ENCODE peak calls at places on chromosomes 13 and 19, in seven cellular contexts. One of them, this sample, is unnamed.

GRCh38 chr19:19224852-19225494 is 13.2 kb downstream of the NCAN start:
- DNase-seq in uterus: no peak
- DNase-seq in GM12891: peak
- DNase-seq in lower leg skin: peak
- DNase-seq in NB4: peak
- DNase-seq in adrenal gland: peak
- DNase-seq in heart left ventricle: peak
- DNase-seq in this sample: no peak

GRCh38 chr13:57635541-57635940 is 4.0 kb downstream of the PCDH17 start:
- DNase-seq in GM12891: no peak
- DNase-seq in NB4: no peak
- DNase-seq in adrenal gland: no peak
- DNase-seq in lower leg skin: no peak
- DNase-seq in heart left ventricle: no peak
- DNase-seq in uterus: no peak
- DNase-seq in this sample: no peak

GRCh38 chr19:8615813-8616596 is 5.5 kb upstream of the ADAMTS10 start:
- DNase-seq in heart left ventricle: peak
- DNase-seq in lower leg skin: peak
- DNase-seq in GM12891: no peak
- DNase-seq in adrenal gland: peak
- DNase-seq in uterus: peak
- DNase-seq in NB4: peak
- DNase-seq in this sample: no peak

GRCh38 chr13:22285867-22286632 is 615.2 kb downstream of the FGF9 start:
- DNase-seq in heart left ventricle: no peak
- DNase-seq in NB4: peak
- DNase-seq in adrenal gland: no peak
- DNase-seq in lower leg skin: no peak
- DNase-seq in GM12891: no peak
- DNase-seq in uterus: no peak
- DNase-seq in this sample: no peak

GRCh38 chr19:39840492-39840891 is 5.7 kb downstream of the FBL start:
- DNase-seq in uterus: no peak
- DNase-seq in heart left ventricle: peak
- DNase-seq in adrenal gland: no peak
- DNase-seq in GM12891: no peak
- DNase-seq in lower leg skin: no peak
- DNase-seq in NB4: no peak
- DNase-seq in this sample: no peak

GRCh38 chr13:64029343-64030093 is 2613.9 kb upstream of the PCDH20 start:
- DNase-seq in lower leg skin: no peak
- DNase-seq in GM12891: no peak
- DNase-seq in uterus: no peak
- DNase-seq in NB4: no peak
- DNase-seq in heart left ventricle: no peak
- DNase-seq in adrenal gland: no peak
- DNase-seq in this sample: no peak

GRCh38 chr19:49427855-49428546 is 2.8 kb downstream of the GFY start:
- DNase-seq in adrenal gland: no peak
- DNase-seq in uterus: no peak
- DNase-seq in GM12891: no peak
- DNase-seq in NB4: peak
- DNase-seq in lower leg skin: no peak
- DNase-seq in heart left ventricle: no peak
- DNase-seq in this sample: no peak

GRCh38 chr13:110258876-110259631 is 47.9 kb downstream of the COL4A1 start:
- DNase-seq in heart left ventricle: no peak
- DNase-seq in adrenal gland: peak
- DNase-seq in GM12891: no peak
- DNase-seq in lower leg skin: no peak
- DNase-seq in NB4: no peak
- DNase-seq in uterus: no peak
- DNase-seq in this sample: no peak

GRCh38 chr19:4362871-4363545 is 19.6 kb downstream of the MPND start:
- DNase-seq in NB4: no peak
- DNase-seq in heart left ventricle: no peak
- DNase-seq in uterus: no peak
- DNase-seq in adrenal gland: peak
- DNase-seq in lower leg skin: no peak
- DNase-seq in GM12891: no peak
- DNase-seq in this sample: no peak

GRCh38 chr19:4360081-4360569 is 16.8 kb downstream of the MPND start:
- DNase-seq in adrenal gland: no peak
- DNase-seq in uterus: no peak
- DNase-seq in lower leg skin: no peak
- DNase-seq in GM12891: no peak
- DNase-seq in heart left ventricle: no peak
- DNase-seq in NB4: no peak
- DNase-seq in this sample: no peak

GRCh38 chr19:4362038-4362828 is 18.9 kb downstream of the MPND start:
- DNase-seq in adrenal gland: peak
- DNase-seq in heart left ventricle: no peak
- DNase-seq in uterus: no peak
- DNase-seq in GM12891: no peak
- DNase-seq in NB4: no peak
- DNase-seq in lower leg skin: no peak
- DNase-seq in this sample: no peak

GRCh38 chr19:4360641-4361151 is 17.3 kb downstream of the MPND start:
- DNase-seq in adrenal gland: peak
- DNase-seq in lower leg skin: no peak
- DNase-seq in heart left ventricle: no peak
- DNase-seq in GM12891: no peak
- DNase-seq in uterus: no peak
- DNase-seq in NB4: no peak
- DNase-seq in this sample: no peak

GRCh38 chr19:4361152-4362037 is 18.0 kb downstream of the MPND start:
- DNase-seq in GM12891: no peak
- DNase-seq in NB4: no peak
- DNase-seq in uterus: no peak
- DNase-seq in heart left ventricle: no peak
- DNase-seq in lower leg skin: no peak
- DNase-seq in adrenal gland: peak
- DNase-seq in this sample: no peak
- TF ChIP-seq POLR2A in GM12891: no peak
- TF ChIP-seq POLR2A in NB4: no peak
- TF ChIP-seq POLR2A in uterus: no peak
- TF ChIP-seq POLR2A in heart left ventricle: no peak
- TF ChIP-seq POLR2A in lower leg skin: no peak
- TF ChIP-seq POLR2A in adrenal gland: no peak
- TF ChIP-seq POLR2A in this sample: no peak

DNA sequence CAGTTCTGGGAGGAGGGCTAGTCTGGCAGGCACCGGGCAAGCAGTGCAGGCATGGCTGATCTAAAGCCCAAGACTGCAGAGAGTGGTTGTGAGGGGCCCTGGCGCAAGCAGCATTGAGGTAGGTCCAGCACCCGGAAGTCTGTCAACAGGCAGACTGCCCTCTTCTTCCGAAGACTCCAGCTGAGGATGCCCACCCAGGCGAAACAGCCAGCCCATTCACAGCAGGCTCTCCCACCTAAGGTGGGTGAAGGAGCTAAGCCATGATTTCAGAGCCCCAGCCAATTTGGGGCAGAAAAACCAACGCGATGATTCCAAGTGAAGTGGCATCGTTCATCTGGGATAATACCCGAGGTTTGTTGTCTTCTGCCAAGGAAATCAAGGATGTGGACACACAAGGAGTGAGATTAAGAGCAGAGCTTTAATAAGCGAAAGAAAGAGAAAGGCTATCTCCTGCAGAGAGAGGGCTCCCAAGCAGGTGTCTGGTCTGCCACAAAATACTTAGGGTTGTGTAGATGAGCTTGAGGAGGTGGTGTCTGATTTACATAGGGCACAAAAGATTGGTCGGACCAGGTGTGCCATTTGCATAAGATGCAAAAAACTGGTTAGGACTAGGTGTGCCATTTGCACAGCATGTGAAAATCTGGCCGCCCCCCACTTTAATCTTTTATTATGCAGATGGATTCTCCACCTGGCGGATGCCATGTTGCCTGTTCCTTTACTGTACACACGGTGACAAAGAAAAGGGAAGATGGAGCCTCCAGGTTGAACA is 22.6 kb downstream of the FAM124A start:
- DNase-seq in lower leg skin: no peak
- DNase-seq in heart left ventricle: no peak
- DNase-seq in NB4: no peak
- DNase-seq in GM12891: no peak
- DNase-seq in uterus: no peak
- DNase-seq in adrenal gland: peak
- DNase-seq in this sample: no peak
- TF ChIP-seq POLR2A in lower leg skin: no peak
- TF ChIP-seq POLR2A in heart left ventricle: no peak
- TF ChIP-seq POLR2A in NB4: no peak
- TF ChIP-seq POLR2A in GM12891: no peak
- TF ChIP-seq POLR2A in uterus: no peak
- TF ChIP-seq POLR2A in adrenal gland: no peak
- TF ChIP-seq POLR2A in this sample: no peak

DNA sequence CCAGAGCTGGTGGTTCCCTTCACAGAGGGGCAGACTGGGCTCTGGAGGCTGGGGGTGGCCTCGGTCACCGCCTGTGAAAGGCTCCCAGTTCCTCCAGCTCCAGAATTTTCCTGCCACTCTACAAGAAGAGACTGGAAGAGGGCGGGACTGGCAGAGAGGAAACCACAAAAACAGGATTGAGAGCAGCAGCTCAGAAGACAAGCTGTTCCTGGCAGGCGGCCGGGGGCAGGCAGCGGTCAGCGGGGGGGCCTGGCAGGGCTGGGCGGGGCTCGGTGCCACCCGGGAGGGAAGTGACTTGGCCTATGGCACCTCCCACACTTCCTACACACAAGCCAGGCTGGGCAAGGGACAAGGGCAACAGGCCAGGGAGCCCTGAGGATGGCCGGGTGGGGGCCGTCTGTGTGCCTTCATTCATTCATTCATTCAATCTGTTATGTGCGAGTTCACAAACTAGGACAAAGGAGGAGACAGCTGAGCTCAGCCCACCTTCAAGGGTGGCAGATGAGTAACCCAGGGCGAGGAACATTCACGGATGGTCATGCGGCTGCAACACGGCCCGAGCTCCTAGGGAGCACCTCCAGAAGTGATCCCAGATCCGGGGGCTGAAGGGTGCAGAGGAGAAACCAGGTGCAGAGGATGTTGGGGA is 16.9 kb upstream of the BTBD2 start:
- DNase-seq in NB4: peak
- DNase-seq in heart left ventricle: peak
- DNase-seq in adrenal gland: peak
- DNase-seq in uterus: peak
- DNase-seq in lower leg skin: peak
- DNase-seq in GM12891: no peak
- DNase-seq in this sample: peak
- TF ChIP-seq POLR2A in NB4: no peak
- TF ChIP-seq POLR2A in heart left ventricle: peak
- TF ChIP-seq POLR2A in adrenal gland: peak
- TF ChIP-seq POLR2A in uterus: peak
- TF ChIP-seq POLR2A in lower leg skin: no peak
- TF ChIP-seq POLR2A in GM12891: no peak
- TF ChIP-seq POLR2A in this sample: no peak

DNA sequence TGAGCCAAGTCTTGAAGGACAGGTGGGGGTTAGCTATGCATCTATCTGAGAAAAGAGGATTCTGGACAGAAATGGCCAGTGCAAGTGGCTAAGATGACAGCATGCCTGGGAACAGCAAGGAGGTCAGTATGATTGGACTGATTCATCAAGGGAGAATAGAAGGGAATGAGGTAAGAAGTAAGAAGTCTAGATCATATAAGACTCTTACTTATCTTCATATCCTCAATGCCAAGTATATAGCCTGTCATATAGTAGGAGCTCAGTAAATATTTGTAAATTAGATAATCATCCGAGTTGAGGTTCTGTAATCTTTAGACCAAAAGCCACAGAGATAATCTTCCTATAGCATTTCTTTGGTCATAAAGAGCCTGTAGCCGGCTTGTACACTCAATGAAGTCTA is 103.3 kb upstream of the MLNR start:
- DNase-seq in heart left ventricle: no peak
- DNase-seq in NB4: no peak
- DNase-seq in adrenal gland: no peak
- DNase-seq in GM12891: no peak
- DNase-seq in lower leg skin: no peak
- DNase-seq in uterus: no peak
- DNase-seq in this sample: no peak
- TF ChIP-seq POLR2A in heart left ventricle: no peak
- TF ChIP-seq POLR2A in NB4: no peak
- TF ChIP-seq POLR2A in adrenal gland: no peak
- TF ChIP-seq POLR2A in GM12891: no peak
- TF ChIP-seq POLR2A in lower leg skin: no peak
- TF ChIP-seq POLR2A in uterus: no peak
- TF ChIP-seq POLR2A in this sample: no peak

GRCh38 chr19:2634228-2634951 is 68.1 kb downstream of the GNG7 start:
- DNase-seq in GM12891: no peak
- DNase-seq in adrenal gland: no peak
- DNase-seq in uterus: no peak
- DNase-seq in lower leg skin: no peak
- DNase-seq in heart left ventricle: no peak
- DNase-seq in NB4: peak
- DNase-seq in this sample: no peak

GRCh38 chr19:2638417-2638940 is 64.0 kb downstream of the GNG7 start:
- DNase-seq in adrenal gland: no peak
- DNase-seq in GM12891: no peak
- DNase-seq in NB4: no peak
- DNase-seq in heart left ventricle: no peak
- DNase-seq in lower leg skin: no peak
- DNase-seq in uterus: no peak
- DNase-seq in this sample: no peak

GRCh38 chr19:2634960-2635359 is 67.5 kb downstream of the GNG7 start:
- DNase-seq in NB4: no peak
- DNase-seq in GM12891: no peak
- DNase-seq in heart left ventricle: no peak
- DNase-seq in adrenal gland: no peak
- DNase-seq in uterus: no peak
- DNase-seq in lower leg skin: no peak
- DNase-seq in this sample: no peak

GRCh38 chr19:2636897-2637683 is 65.4 kb downstream of the GNG7 start:
- DNase-seq in GM12891: peak
- DNase-seq in lower leg skin: no peak
- DNase-seq in NB4: peak
- DNase-seq in uterus: peak
- DNase-seq in adrenal gland: peak
- DNase-seq in heart left ventricle: peak
- DNase-seq in this sample: peak

DNA sequence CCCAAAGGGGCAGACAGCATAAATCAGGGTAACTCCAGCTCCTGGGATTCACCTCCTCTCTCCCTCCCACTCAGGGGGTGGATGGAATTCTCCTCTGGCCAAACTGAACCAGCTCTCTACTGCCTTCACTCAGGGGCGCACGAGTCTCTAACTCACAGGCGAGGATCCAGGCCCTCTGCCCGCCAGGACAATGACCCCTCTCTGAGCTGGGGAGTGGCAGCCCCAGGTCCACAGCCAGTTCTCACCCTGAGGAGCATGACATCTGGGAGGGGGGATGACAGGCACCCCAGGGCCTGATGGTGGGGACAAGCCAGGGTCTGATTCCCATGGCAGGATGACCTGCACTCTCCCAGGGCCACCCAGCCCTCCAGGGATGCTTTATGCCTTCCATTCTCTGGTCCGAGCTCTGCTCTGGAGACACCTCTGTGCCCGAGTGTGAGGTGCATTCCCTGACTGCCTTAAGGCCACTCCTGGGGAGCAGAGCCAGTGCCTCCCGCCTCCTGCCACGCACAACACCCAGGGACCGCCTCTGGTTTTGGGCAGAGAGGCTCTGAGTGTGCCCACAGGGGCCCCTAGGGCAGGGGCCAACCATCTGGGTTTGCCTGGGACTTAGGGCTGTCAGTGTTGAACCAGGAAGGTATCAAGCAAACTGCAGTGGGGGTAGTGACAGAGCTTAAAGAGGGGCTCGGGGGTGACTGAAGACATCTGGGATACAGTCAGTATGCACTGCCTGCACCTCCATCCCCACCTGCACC is 66.2 kb downstream of the GNG7 start:
- DNase-seq in lower leg skin: no peak
- DNase-seq in NB4: no peak
- DNase-seq in heart left ventricle: no peak
- DNase-seq in adrenal gland: no peak
- DNase-seq in uterus: no peak
- DNase-seq in GM12891: no peak
- DNase-seq in this sample: no peak
- TF ChIP-seq POLR2A in lower leg skin: no peak
- TF ChIP-seq POLR2A in NB4: no peak
- TF ChIP-seq POLR2A in heart left ventricle: no peak
- TF ChIP-seq POLR2A in adrenal gland: no peak
- TF ChIP-seq POLR2A in uterus: no peak
- TF ChIP-seq POLR2A in GM12891: no peak
- TF ChIP-seq POLR2A in this sample: no peak

This sample was measured in H54.